ENCODE peak calls at places on chromosomes 4 and X, in ten cellular contexts. F is CD8-positive, alpha-beta T cell; L is AG04450; I is brain microvascular endothelial cell; C is GM12865; K is fibroblast of pulmonary artery; H is bronchial epithelial cell; W is ovary; N is dorsolateral prefrontal cortex; J is neural progenitor cell. E is an unnamed sample.

GRCh38 chrX:124208675-124209074 is 123.8 kb upstream of the TEX13D start:
- DNase-seq in H (no peak), C (no peak), K (no peak), W (no peak), I (no peak), L (no peak), N (no peak), J (no peak), F (no peak), E (no peak)

GRCh38 chr4:177118596-177118995 is 191.1 kb upstream of the NEIL3 start:
- DNase-seq in N (no peak), I (peak), J (no peak), F (no peak), L (peak), W (no peak), C (no peak), H (peak), K (peak), E (peak)

GRCh38 chrX:72060196-72060974 is 71.3 kb downstream of the RTL5 start:
- DNase-seq in H (no peak), C (peak), K (peak), J (peak), F (no peak), L (no peak), I (no peak), N (peak), W (no peak), E (no peak)

GRCh38 chr4:18675586-18675985 is 654.0 kb upstream of the LCORL start:
- DNase-seq in F (no peak), J (no peak), H (no peak), K (no peak), N (no peak), W (no peak), L (no peak), C (no peak), I (no peak), E (no peak)

GRCh38 chrX:131827935-131828334 is 195.2 kb upstream of the STK26 start:
- DNase-seq in C (peak), L (no peak), W (no peak), F (no peak), H (no peak), K (peak), J (peak), I (peak), N (no peak), E (no peak)

GRCh38 chr4:19194672-19195071 is 1057.0 kb upstream of the SLIT2 start:
- DNase-seq in N (no peak), K (no peak), J (peak), I (no peak), L (no peak), H (no peak), C (no peak), W (no peak), F (no peak), E (no peak)

GRCh38 chr4:141801558-141801957 is 165.2 kb downstream of the IL15 start:
- DNase-seq in I (no peak), W (no peak), K (no peak), F (no peak), H (no peak), N (no peak), C (no peak), J (no peak), L (no peak), E (no peak)

GRCh38 chr4:90078440-90078839 is 48.8 kb upstream of the CCSER1 start:
- DNase-seq in H (peak), K (no peak), C (peak), L (no peak), I (no peak), N (no peak), J (no peak), F (no peak), W (no peak), E (peak)

GRCh38 chrX:155330992-155331391 is 3.4 kb downstream of the CLIC2 start:
- DNase-seq in C (no peak), J (no peak), W (no peak), I (no peak), H (no peak), N (no peak), L (no peak), K (no peak), F (no peak), E (no peak)

GRCh38 chrX:136572030-136572429 is 40.0 kb downstream of the VGLL1 start:
- DNase-seq in F (no peak), H (no peak), K (no peak), N (no peak), L (no peak), W (no peak), J (no peak), I (no peak), C (no peak), E (no peak)

GRCh38 chrX:48487362-48487785 is 11.4 kb downstream of the FTSJ1 start:
- DNase-seq in J (no peak), I (peak), K (peak), H (peak), F (no peak), N (peak), C (no peak), L (peak), W (no peak), E (peak)

GRCh38 chr4:168449740-168450442 is 30.4 kb downstream of the DDX60L start:
- DNase-seq in L (no peak), F (no peak), C (no peak), N (no peak), J (no peak), W (no peak), I (peak), K (peak), H (no peak), E (no peak)

GRCh38 chr4:151163855-151164254 is 64.4 kb downstream of the RPS3A start:
- DNase-seq in W (no peak), C (no peak), F (no peak), K (no peak), L (no peak), H (no peak), N (no peak), I (no peak), J (no peak), E (no peak)

GRCh38 chr4:116638592-116638991 is 446.8 kb downstream of the TRAM1L1 start:
- DNase-seq in H (no peak), N (no peak), W (no peak), I (no peak), L (no peak), J (no peak), C (no peak), F (no peak), K (no peak), E (no peak)

GRCh38 chr4:174591243-174592021 is 69.1 kb upstream of the HPGD start:
- DNase-seq in K (no peak), C (peak), H (no peak), J (no peak), W (no peak), F (no peak), I (no peak), N (no peak), L (no peak), E (no peak)

GRCh38 chr4:44447563-44448504 is 775 bp downstream of the KCTD8 start:
- DNase-seq in F (no peak), H (no peak), W (peak), C (peak), L (no peak), I (no peak), J (peak), K (peak), N (peak), E (no peak)

GRCh38 chr4:170374770-170375169 is 285.0 kb upstream of the AADAT start:
- DNase-seq in I (peak), J (peak), K (peak), H (peak), N (no peak), F (no peak), C (peak), L (no peak), W (no peak), E (no peak)

GRCh38 chr4:23981328-23981727 is 91.5 kb upstream of the PPARGC1A start:
- DNase-seq in L (no peak), F (no peak), I (no peak), C (no peak), W (no peak), J (no peak), H (peak), K (no peak), N (no peak), E (no peak)

GRCh38 chrX:100410083-100410590 is at the start of gene PCDH19:
- DNase-seq in N (peak), K (peak), F (no peak), W (peak), J (peak), I (peak), H (peak), L (no peak), C (peak), E (peak)

GRCh38 chr4:140332734-140333133 is 40.7 kb upstream of the SCOC start:
- DNase-seq in K (no peak), J (no peak), I (no peak), L (no peak), F (no peak), N (no peak), W (no peak), C (no peak), H (no peak), E (no peak)

GRCh38 chr4:81531410-81531809 is 59.7 kb upstream of the RASGEF1B start:
- DNase-seq in N (no peak), C (no peak), W (no peak), L (no peak), K (no peak), F (no peak), I (no peak), H (no peak), J (no peak), E (no peak)

GRCh38 chr4:107780665-107781064 is 44.1 kb upstream of the SGMS2 start:
- DNase-seq in I (no peak), L (no peak), H (no peak), K (no peak), C (peak), F (no peak), N (no peak), W (no peak), J (peak), E (no peak)

GRCh38 chrX:68834371-68835103 is 5.7 kb downstream of the EFNB1 start:
- DNase-seq in K (no peak), C (no peak), L (no peak), N (no peak), J (no peak), I (no peak), W (peak), H (no peak), F (no peak), E (no peak)
- H3K4me3 ChIP-seq in K (no peak), C (no peak), L (no peak), N (no peak), J (no peak), I (no peak), W (no peak), H (no peak), F (no peak), E (no peak)

GRCh38 chrX:16664626-16665025 is 14.7 kb downstream of the S100G start:
- DNase-seq in C (no peak), L (no peak), W (no peak), F (no peak), K (no peak), I (no peak), H (no peak), N (no peak), J (no peak), E (no peak)
- TF ChIP-seq CTCF in C (no peak), L (no peak), W (no peak), F (no peak), K (no peak), I (peak), H (no peak), N (no peak), J (peak), E (no peak)

GRCh38 chr4:160423879-160424451 is 1321.1 kb downstream of the RAPGEF2 start:
- DNase-seq in L (no peak), H (peak), K (peak), N (no peak), I (peak), F (no peak), W (no peak), C (peak), J (no peak), E (no peak)
- H3K4me3 ChIP-seq in L (no peak), H (peak), K (no peak), N (no peak), I (peak), F (no peak), W (no peak), C (no peak), J (no peak), E (no peak)

GRCh38 chr4:154911097-154911496 is 130.0 kb downstream of the RBM46 start:
- DNase-seq in H (peak), N (no peak), C (no peak), F (no peak), L (no peak), J (peak), I (no peak), K (peak), W (no peak), E (no peak)
- TF ChIP-seq CTCF in H (peak), N (no peak), C (no peak), F (no peak), L (peak), J (peak), I (no peak), K (peak), W (no peak), E (peak)

GRCh38 chrX:41317487-41318208 is 16.3 kb upstream of the DDX3X start:
- DNase-seq in L (no peak), I (no peak), H (no peak), K (peak), W (no peak), N (no peak), C (no peak), J (no peak), F (no peak), E (no peak)

GRCh38 chrX:41320393-41320792 is 13.6 kb upstream of the DDX3X start:
- DNase-seq in C (no peak), W (no peak), L (no peak), J (no peak), K (no peak), H (no peak), I (no peak), F (no peak), N (no peak), E (no peak)

GRCh38 chrX:41326431-41326830 is 7.5 kb upstream of the DDX3X start:
- DNase-seq in I (no peak), L (no peak), H (no peak), F (no peak), N (no peak), J (no peak), C (no peak), K (no peak), W (no peak), E (no peak)

GRCh38 chrX:41327359-41327758 is 6.6 kb upstream of the DDX3X start:
- DNase-seq in N (no peak), J (no peak), L (no peak), C (no peak), I (no peak), F (no peak), H (no peak), K (no peak), W (no peak), E (no peak)

DNA sequence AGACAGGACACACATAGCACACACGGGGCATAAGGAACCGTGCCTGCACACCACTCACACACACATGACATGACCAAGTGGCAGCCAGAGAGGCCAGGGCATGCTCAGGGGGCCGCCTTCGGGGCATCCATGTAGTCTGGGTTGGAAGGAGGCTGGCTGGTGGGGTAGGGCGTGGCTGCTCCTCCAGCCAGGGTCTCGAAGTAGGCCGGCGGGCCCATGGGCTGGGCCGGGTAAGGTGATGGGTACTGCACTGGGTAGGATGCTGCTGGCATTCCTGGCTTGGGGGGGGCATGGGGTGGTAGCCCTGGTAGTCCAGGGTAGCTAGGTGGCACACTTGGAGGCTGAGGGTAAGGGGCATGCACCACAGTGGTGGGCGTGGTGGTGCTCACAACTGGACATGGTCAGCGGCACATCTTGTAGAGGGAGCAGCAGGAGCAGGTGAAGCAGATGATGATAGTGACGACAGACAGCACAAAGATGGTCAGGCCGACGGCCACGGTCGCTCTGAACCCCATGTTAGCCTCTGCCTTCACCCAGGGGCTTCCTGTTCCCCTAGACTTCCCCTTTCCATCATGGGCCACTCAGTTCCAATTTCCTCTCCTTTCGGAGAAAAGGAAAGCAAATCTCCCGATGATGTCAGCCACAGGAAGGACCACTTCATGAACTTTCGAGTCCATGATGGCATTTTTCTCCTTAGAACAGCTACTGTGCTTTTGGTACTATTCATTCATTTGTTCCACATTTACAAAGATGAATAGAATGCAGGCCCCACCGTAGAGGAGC is 10.9 kb upstream of the DDX3X start:
- DNase-seq in F (no peak), J (no peak), I (no peak), H (no peak), W (no peak), K (no peak), N (no peak), L (no peak), C (no peak), E (no peak)
- H3K4me3 ChIP-seq in F (no peak), J (no peak), I (no peak), H (no peak), W (no peak), K (no peak), N (no peak), L (no peak), C (no peak), E (no peak)

GRCh38 chr4:3783691-3784306 is 17.6 kb downstream of the ADRA2C start:
- DNase-seq in N (no peak), C (peak), W (no peak), L (no peak), F (no peak), K (no peak), I (peak), J (peak), H (no peak), E (no peak)
- TF ChIP-seq CTCF in N (no peak), C (peak), W (no peak), L (peak), F (no peak), K (no peak), I (peak), J (peak), H (no peak), E (peak)

GRCh38 chr4:85114526-85114925 is 148.0 kb upstream of the WDFY3 start:
- DNase-seq in K (no peak), F (no peak), L (no peak), I (no peak), C (no peak), N (no peak), W (no peak), J (no peak), H (peak), E (no peak)
- H3K4me3 ChIP-seq in K (no peak), F (no peak), L (no peak), I (no peak), C (no peak), N (no peak), W (no peak), J (no peak), H (no peak), E (no peak)

GRCh38 chr4:32462944-32463343 is 1742.8 kb downstream of the PCDH7 start:
- DNase-seq in H (peak), N (no peak), L (no peak), W (no peak), K (peak), C (peak), F (no peak), J (peak), I (peak), E (no peak)
- TF ChIP-seq CTCF in H (peak), N (no peak), L (peak), W (no peak), K (peak), C (peak), F (no peak), J (peak), I (peak), E (peak)

DNA sequence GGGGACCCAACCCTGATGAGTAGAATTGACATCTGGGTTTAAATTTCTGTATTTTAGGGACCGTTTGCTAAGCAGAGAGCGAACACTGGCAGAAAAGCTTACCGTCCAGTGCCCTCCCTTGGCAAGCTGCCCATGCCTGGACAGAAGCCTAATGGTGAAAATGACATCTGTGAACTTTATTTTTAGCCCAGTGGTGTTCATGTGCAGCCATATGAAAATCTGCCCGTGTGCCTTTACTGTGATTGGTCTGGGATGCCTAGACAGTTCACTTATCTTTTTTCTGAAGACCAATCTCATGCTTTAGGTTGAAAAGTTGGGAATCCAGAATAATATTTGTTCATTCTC is 1.1 kb downstream of the STBD1 start:
- DNase-seq in F (no peak), L (no peak), I (no peak), J (no peak), K (no peak), N (no peak), H (no peak), C (no peak), W (peak), E (no peak)
- H3K4me3 ChIP-seq in F (no peak), L (peak), I (peak), J (peak), K (peak), N (peak), H (peak), C (no peak), W (peak), E (peak)

E was measured in retinal pigment epithelial cell.